ENCODE peak calls at places on chromosomes 7 and 10, in six cellular contexts. One of them, this sample, is unnamed.

GRCh38 chr7:40231796-40232195 is 97.0 kb downstream of the SUGCT start:
- DNase-seq in amygdala: no peak
- DNase-seq in uterus: no peak
- DNase-seq in heart left ventricle: no peak
- DNase-seq in foreskin fibroblast: no peak
- DNase-seq in activated gamma-delta T cell: no peak
- DNase-seq in this sample: no peak

GRCh38 chr7:78510580-78511188 is 712.1 kb downstream of the PHTF2 start:
- DNase-seq in amygdala: no peak
- DNase-seq in uterus: no peak
- DNase-seq in heart left ventricle: peak; percentile 7
- DNase-seq in foreskin fibroblast: peak; percentile 71
- DNase-seq in activated gamma-delta T cell: no peak
- DNase-seq in this sample: no peak

GRCh38 chr10:12811725-12812310 is 189.7 kb downstream of the CCDC3 start:
- DNase-seq in amygdala: no peak
- DNase-seq in uterus: no peak
- DNase-seq in heart left ventricle: no peak
- DNase-seq in foreskin fibroblast: no peak
- DNase-seq in activated gamma-delta T cell: no peak
- DNase-seq in this sample: no peak

GRCh38 chr10:122336332-122336731 is 38.2 kb upstream of the PLEKHA1 start:
- DNase-seq in amygdala: no peak
- DNase-seq in uterus: no peak
- DNase-seq in heart left ventricle: no peak
- DNase-seq in foreskin fibroblast: no peak
- DNase-seq in activated gamma-delta T cell: no peak
- DNase-seq in this sample: no peak

GRCh38 chr10:71771204-71771603 is 2.1 kb downstream of the VSIR start:
- DNase-seq in amygdala: no peak
- DNase-seq in uterus: no peak
- DNase-seq in heart left ventricle: peak; percentile 42
- DNase-seq in foreskin fibroblast: no peak
- DNase-seq in activated gamma-delta T cell: no peak
- DNase-seq in this sample: no peak

GRCh38 chr10:69807122-69807521 is 5.4 kb downstream of the COL13A1 start:
- DNase-seq in amygdala: no peak
- DNase-seq in uterus: no peak
- DNase-seq in heart left ventricle: no peak
- DNase-seq in foreskin fibroblast: peak; percentile 73
- DNase-seq in activated gamma-delta T cell: no peak
- DNase-seq in this sample: no peak

GRCh38 chr7:133797818-133798485 is 329.2 kb upstream of the LRGUK start:
- DNase-seq in amygdala: no peak
- DNase-seq in uterus: no peak
- DNase-seq in heart left ventricle: no peak
- DNase-seq in foreskin fibroblast: peak; percentile 31
- DNase-seq in activated gamma-delta T cell: no peak
- DNase-seq in this sample: no peak

GRCh38 chr7:122663733-122664132 is 35.2 kb downstream of the RNF133 start:
- DNase-seq in amygdala: no peak
- DNase-seq in uterus: no peak
- DNase-seq in heart left ventricle: no peak
- DNase-seq in foreskin fibroblast: no peak
- DNase-seq in activated gamma-delta T cell: no peak
- DNase-seq in this sample: no peak

GRCh38 chr7:84025332-84025927 is 169.2 kb downstream of the SEMA3A start:
- DNase-seq in amygdala: no peak
- DNase-seq in uterus: no peak
- DNase-seq in heart left ventricle: no peak
- DNase-seq in foreskin fibroblast: peak; percentile 95
- DNase-seq in activated gamma-delta T cell: no peak
- DNase-seq in this sample: no peak

GRCh38 chr10:89085153-89085552 is 94.6 kb downstream of the FAS start:
- DNase-seq in amygdala: no peak
- DNase-seq in uterus: no peak
- DNase-seq in heart left ventricle: no peak
- DNase-seq in foreskin fibroblast: peak; percentile 62
- DNase-seq in activated gamma-delta T cell: no peak
- DNase-seq in this sample: no peak

This sample was measured in colonic mucosa.